ENCODE peak calls at places on chromosomes 4 and X, in six cellular contexts. One of them, this sample, is unnamed.
A peak's percentile ranks its signal among the peaks of the same experiment; 100 is the strongest.

GRCh38 chr4:176186721-176187395 is 8.5 kb downstream of the SPATA4 start:
- DNase-seq in mucosa of descending colon: no peak
- DNase-seq in AG09309: no peak
- DNase-seq in effector memory CD4-positive, alpha-beta T cell: no peak
- DNase-seq in astrocyte of the spinal cord: peak; percentile 4
- DNase-seq in Peyer's patch: no peak
- DNase-seq in this sample: no peak

GRCh38 chr4:72418458-72418857 is 150.6 kb downstream of the ADAMTS3 start:
- DNase-seq in mucosa of descending colon: peak; percentile 12
- DNase-seq in AG09309: peak; percentile 65
- DNase-seq in effector memory CD4-positive, alpha-beta T cell: no peak
- DNase-seq in astrocyte of the spinal cord: peak; percentile 80
- DNase-seq in Peyer's patch: no peak
- DNase-seq in this sample: no peak

GRCh38 chr4:95124906-95125504 is 367.2 kb downstream of the BMPR1B start:
- DNase-seq in mucosa of descending colon: peak; percentile 33
- DNase-seq in AG09309: peak; percentile 48
- DNase-seq in effector memory CD4-positive, alpha-beta T cell: no peak
- DNase-seq in astrocyte of the spinal cord: peak; percentile 81
- DNase-seq in Peyer's patch: no peak
- DNase-seq in this sample: no peak

GRCh38 chr4:89420507-89420906 is 112.9 kb upstream of the GPRIN3 start:
- DNase-seq in mucosa of descending colon: no peak
- DNase-seq in AG09309: peak; percentile 10
- DNase-seq in effector memory CD4-positive, alpha-beta T cell: no peak
- DNase-seq in astrocyte of the spinal cord: peak; percentile 44
- DNase-seq in Peyer's patch: no peak
- DNase-seq in this sample: no peak

GRCh38 chrX:128975716-128976115 is 547.6 kb downstream of the SMARCA1 start:
- DNase-seq in mucosa of descending colon: peak; percentile 51
- DNase-seq in AG09309: no peak
- DNase-seq in effector memory CD4-positive, alpha-beta T cell: no peak
- DNase-seq in astrocyte of the spinal cord: peak; percentile 1
- DNase-seq in Peyer's patch: peak; percentile 52
- DNase-seq in this sample: no peak

GRCh38 chr4:25118096-25118495 is 42.2 kb downstream of the SEPSECS start:
- DNase-seq in mucosa of descending colon: no peak
- DNase-seq in AG09309: no peak
- DNase-seq in effector memory CD4-positive, alpha-beta T cell: no peak
- DNase-seq in astrocyte of the spinal cord: no peak
- DNase-seq in Peyer's patch: no peak
- DNase-seq in this sample: no peak

GRCh38 chr4:109296545-109296944 is 5.9 kb downstream of the COL25A1 start:
- DNase-seq in mucosa of descending colon: no peak
- DNase-seq in AG09309: no peak
- DNase-seq in effector memory CD4-positive, alpha-beta T cell: no peak
- DNase-seq in astrocyte of the spinal cord: peak; percentile 8
- DNase-seq in Peyer's patch: no peak
- DNase-seq in this sample: no peak

GRCh38 chr4:3268395-3269104 is 19.6 kb downstream of the MSANTD1 start:
- DNase-seq in mucosa of descending colon: no peak
- DNase-seq in AG09309: no peak
- DNase-seq in effector memory CD4-positive, alpha-beta T cell: no peak
- DNase-seq in astrocyte of the spinal cord: no peak
- DNase-seq in Peyer's patch: peak; percentile 36
- DNase-seq in this sample: no peak

GRCh38 chr4:153543351-153543750 is 77.2 kb downstream of the TMEM131L start:
- DNase-seq in mucosa of descending colon: no peak
- DNase-seq in AG09309: no peak
- DNase-seq in effector memory CD4-positive, alpha-beta T cell: no peak
- DNase-seq in astrocyte of the spinal cord: no peak
- DNase-seq in Peyer's patch: no peak
- DNase-seq in this sample: no peak

GRCh38 chr4:14787894-14788293 is 214.4 kb upstream of the CPEB2 start:
- DNase-seq in mucosa of descending colon: peak; percentile 17
- DNase-seq in AG09309: no peak
- DNase-seq in effector memory CD4-positive, alpha-beta T cell: no peak
- DNase-seq in astrocyte of the spinal cord: no peak
- DNase-seq in Peyer's patch: no peak
- DNase-seq in this sample: no peak

GRCh38 chrX:110001702-110002299 is 1.1 kb upstream of the TMEM164 start:
- DNase-seq in mucosa of descending colon: no peak
- DNase-seq in AG09309: no peak
- DNase-seq in effector memory CD4-positive, alpha-beta T cell: no peak
- DNase-seq in astrocyte of the spinal cord: no peak
- DNase-seq in Peyer's patch: no peak
- DNase-seq in this sample: no peak

GRCh38 chrX:107659286-107659685 is 31.0 kb downstream of the PRPS1 start:
- DNase-seq in mucosa of descending colon: no peak
- DNase-seq in AG09309: no peak
- DNase-seq in effector memory CD4-positive, alpha-beta T cell: no peak
- DNase-seq in astrocyte of the spinal cord: no peak
- DNase-seq in Peyer's patch: no peak
- DNase-seq in this sample: no peak

GRCh38 chr4:48008021-48008596 is 8.4 kb downstream of the CNGA1 start:
- DNase-seq in mucosa of descending colon: no peak
- DNase-seq in AG09309: no peak
- DNase-seq in effector memory CD4-positive, alpha-beta T cell: no peak
- DNase-seq in astrocyte of the spinal cord: peak; percentile 20
- DNase-seq in Peyer's patch: no peak
- DNase-seq in this sample: no peak

GRCh38 chrX:137565921-137566745 is at the start of gene ZIC3:
- DNase-seq in mucosa of descending colon: peak; percentile 46
- DNase-seq in AG09309: no peak
- DNase-seq in effector memory CD4-positive, alpha-beta T cell: no peak
- DNase-seq in astrocyte of the spinal cord: peak; percentile 80
- DNase-seq in Peyer's patch: no peak
- DNase-seq in this sample: no peak

GRCh38 chr4:183727482-183727881 is 68.4 kb downstream of the TRAPPC11 start:
- DNase-seq in mucosa of descending colon: no peak
- DNase-seq in AG09309: no peak
- DNase-seq in effector memory CD4-positive, alpha-beta T cell: no peak
- DNase-seq in astrocyte of the spinal cord: no peak
- DNase-seq in Peyer's patch: no peak
- DNase-seq in this sample: no peak

GRCh38 chr4:183723561-183724228 is 64.6 kb downstream of the TRAPPC11 start:
- DNase-seq in mucosa of descending colon: no peak
- DNase-seq in AG09309: no peak
- DNase-seq in effector memory CD4-positive, alpha-beta T cell: no peak
- DNase-seq in astrocyte of the spinal cord: no peak
- DNase-seq in Peyer's patch: no peak
- DNase-seq in this sample: no peak

GRCh38 chr4:183718876-183719275 is 59.8 kb downstream of the TRAPPC11 start:
- DNase-seq in mucosa of descending colon: no peak
- DNase-seq in AG09309: no peak
- DNase-seq in effector memory CD4-positive, alpha-beta T cell: no peak
- DNase-seq in astrocyte of the spinal cord: no peak
- DNase-seq in Peyer's patch: no peak
- DNase-seq in this sample: no peak

GRCh38 chr4:183721207-183722081 is 62.4 kb downstream of the TRAPPC11 start:
- DNase-seq in mucosa of descending colon: peak; percentile 82
- DNase-seq in AG09309: no peak
- DNase-seq in effector memory CD4-positive, alpha-beta T cell: peak; percentile 26
- DNase-seq in astrocyte of the spinal cord: peak; percentile 36
- DNase-seq in Peyer's patch: peak; percentile 85
- DNase-seq in this sample: peak; percentile 72

GRCh38 chr4:183722738-183723560 is 63.9 kb downstream of the TRAPPC11 start:
- DNase-seq in mucosa of descending colon: peak; percentile 79
- DNase-seq in AG09309: no peak
- DNase-seq in effector memory CD4-positive, alpha-beta T cell: peak; percentile 35
- DNase-seq in astrocyte of the spinal cord: peak; percentile 23
- DNase-seq in Peyer's patch: peak; percentile 84
- DNase-seq in this sample: peak; percentile 27
- H3K4me3 ChIP-seq in mucosa of descending colon: peak overlapping the region; percentile 19
- H3K4me3 ChIP-seq in AG09309: peak overlapping the region; percentile 42
- H3K4me3 ChIP-seq in effector memory CD4-positive, alpha-beta T cell: peak overlapping the region; percentile 53
- H3K4me3 ChIP-seq in astrocyte of the spinal cord: peak overlapping the region; percentile 41
- H3K4me3 ChIP-seq in Peyer's patch: peak overlapping the region; percentile 36
- H3K4me3 ChIP-seq in this sample: peak overlapping the region; percentile 20

GRCh38 chrX:53715336-53715924 is 28.9 kb upstream of the HUWE1 start:
- DNase-seq in mucosa of descending colon: no peak
- DNase-seq in AG09309: no peak
- DNase-seq in effector memory CD4-positive, alpha-beta T cell: no peak
- DNase-seq in astrocyte of the spinal cord: no peak
- DNase-seq in Peyer's patch: no peak
- DNase-seq in this sample: no peak
- H3K4me3 ChIP-seq in mucosa of descending colon: no peak overlapping the region
- H3K4me3 ChIP-seq in AG09309: no peak overlapping the region
- H3K4me3 ChIP-seq in effector memory CD4-positive, alpha-beta T cell: peak overlapping the region; percentile 17
- H3K4me3 ChIP-seq in astrocyte of the spinal cord: no peak overlapping the region
- H3K4me3 ChIP-seq in Peyer's patch: no peak overlapping the region
- H3K4me3 ChIP-seq in this sample: peak overlapping the region; percentile 30

DNA sequence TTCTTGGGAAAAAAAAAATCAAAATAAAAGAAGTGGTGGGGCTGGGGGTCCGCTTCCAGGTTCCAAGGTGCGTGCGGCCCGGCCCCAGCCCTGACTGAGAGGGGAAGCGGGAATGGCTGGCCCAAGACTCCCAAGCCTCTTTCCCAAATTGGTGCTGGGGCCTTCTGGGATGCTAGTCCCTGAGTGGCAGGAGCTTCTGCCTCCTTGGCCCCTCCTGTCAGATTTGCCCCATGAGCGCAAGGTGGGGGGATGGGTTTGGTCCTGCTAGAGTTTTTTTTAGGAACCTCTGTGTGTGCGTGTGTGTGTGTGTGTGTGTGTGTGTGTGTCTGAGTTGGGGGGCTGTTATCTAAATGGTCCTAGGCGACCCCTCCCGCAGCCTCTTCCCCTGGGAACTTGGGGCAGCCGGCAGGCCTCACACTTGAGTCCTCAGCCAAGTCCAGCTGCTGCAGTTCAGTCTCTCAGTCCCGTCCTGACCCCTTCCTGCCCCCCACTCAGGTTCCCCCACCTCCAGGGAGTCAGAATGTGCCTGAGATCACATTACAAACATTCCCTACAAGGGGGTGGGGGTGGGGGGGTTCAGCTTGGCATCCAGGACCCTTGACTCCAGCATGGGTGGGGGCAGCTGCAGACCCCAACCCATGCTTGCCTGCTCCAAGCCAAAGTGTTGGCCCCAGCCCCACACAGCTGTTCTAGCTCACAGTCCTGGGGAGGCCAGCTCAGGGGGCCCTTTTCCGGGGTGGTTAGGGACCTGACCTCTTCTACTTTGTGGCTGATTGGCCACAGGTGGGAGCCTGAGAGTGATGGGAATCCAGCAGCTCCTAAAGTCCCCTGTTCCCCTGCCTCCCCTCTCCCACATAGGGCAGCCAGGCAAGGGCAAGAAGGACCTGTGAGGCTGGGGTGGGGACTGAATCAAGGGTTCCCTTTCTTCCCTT is 4.0 kb downstream of the EFNB1 start:
- DNase-seq in mucosa of descending colon: peak; percentile 23
- DNase-seq in AG09309: no peak
- DNase-seq in effector memory CD4-positive, alpha-beta T cell: no peak
- DNase-seq in astrocyte of the spinal cord: no peak
- DNase-seq in Peyer's patch: peak; percentile 37
- DNase-seq in this sample: no peak
- H3K4me3 ChIP-seq in mucosa of descending colon: no peak overlapping the region
- H3K4me3 ChIP-seq in AG09309: peak overlapping the region; percentile 10
- H3K4me3 ChIP-seq in effector memory CD4-positive, alpha-beta T cell: no peak overlapping the region
- H3K4me3 ChIP-seq in astrocyte of the spinal cord: peak overlapping the region; percentile 21
- H3K4me3 ChIP-seq in Peyer's patch: no peak overlapping the region
- H3K4me3 ChIP-seq in this sample: no peak overlapping the region

DNA sequence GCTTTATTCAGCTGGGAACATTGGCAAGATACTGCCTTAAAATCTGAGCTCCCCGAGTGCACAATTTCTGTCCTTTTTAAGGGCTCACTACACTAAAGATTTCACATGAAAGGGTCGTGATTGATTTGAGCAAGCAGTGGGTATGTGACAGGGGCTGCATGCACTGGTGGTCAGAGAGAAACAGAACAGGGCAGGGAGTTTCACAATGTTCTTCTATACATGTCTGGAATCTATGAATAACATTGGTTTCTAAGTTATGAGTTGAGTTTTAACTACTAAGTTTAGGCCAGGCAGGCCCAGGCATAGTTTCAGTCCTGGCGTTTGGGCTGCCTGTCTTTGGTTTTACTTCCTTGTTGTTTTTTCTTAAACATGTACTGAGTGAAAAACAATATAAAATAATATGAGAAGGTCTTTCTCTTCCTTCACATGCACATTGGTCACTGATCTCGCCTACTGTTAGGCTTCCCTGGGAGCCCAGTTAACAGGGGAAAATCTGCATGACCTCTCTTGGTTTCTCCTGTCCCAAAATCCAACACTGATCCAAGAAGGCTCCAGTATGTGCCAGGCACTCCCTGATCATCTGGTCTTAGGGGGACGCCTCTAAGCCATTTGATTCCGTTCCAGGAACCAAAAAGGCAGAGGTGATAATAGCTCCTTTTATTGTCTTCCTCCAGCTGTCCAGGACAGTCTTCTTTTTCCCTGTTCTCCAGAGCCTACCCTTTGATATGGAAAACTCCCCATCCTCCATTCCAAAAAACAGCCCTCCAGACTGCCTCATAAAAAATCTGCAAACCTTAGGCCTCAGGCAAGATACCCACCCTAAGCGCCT is at the start of gene UGT2B17:
- DNase-seq in mucosa of descending colon: no peak
- DNase-seq in AG09309: no peak
- DNase-seq in effector memory CD4-positive, alpha-beta T cell: no peak
- DNase-seq in astrocyte of the spinal cord: no peak
- DNase-seq in Peyer's patch: no peak
- DNase-seq in this sample: no peak
- H3K4me3 ChIP-seq in mucosa of descending colon: no peak within 1 kb of the TSS
- H3K4me3 ChIP-seq in AG09309: no peak within 1 kb of the TSS
- H3K4me3 ChIP-seq in effector memory CD4-positive, alpha-beta T cell: no peak within 1 kb of the TSS
- H3K4me3 ChIP-seq in astrocyte of the spinal cord: no peak within 1 kb of the TSS
- H3K4me3 ChIP-seq in Peyer's patch: no peak within 1 kb of the TSS
- H3K4me3 ChIP-seq in this sample: no peak within 1 kb of the TSS

GRCh38 chrX:46713672-46714487 is 45.0 kb downstream of the SLC9A7 start:
- DNase-seq in mucosa of descending colon: no peak
- DNase-seq in AG09309: no peak
- DNase-seq in effector memory CD4-positive, alpha-beta T cell: no peak
- DNase-seq in astrocyte of the spinal cord: no peak
- DNase-seq in Peyer's patch: no peak
- DNase-seq in this sample: no peak
- H3K4me3 ChIP-seq in mucosa of descending colon: no peak overlapping the region
- H3K4me3 ChIP-seq in AG09309: no peak overlapping the region
- H3K4me3 ChIP-seq in effector memory CD4-positive, alpha-beta T cell: no peak overlapping the region
- H3K4me3 ChIP-seq in astrocyte of the spinal cord: no peak overlapping the region
- H3K4me3 ChIP-seq in Peyer's patch: no peak overlapping the region
- H3K4me3 ChIP-seq in this sample: no peak overlapping the region

This sample was measured in CD8-positive, alpha-beta T cell.